ENCODE peak calls at places on chromosome 22, in eight cellular contexts. One of them, this sample, is unnamed.
A peak's percentile ranks its signal among the peaks of the same experiment; 100 is the strongest.

GRCh38 chr22:46649176-46650077 is 29.2 kb downstream of the GRAMD4 start:
- DNase-seq in HepG2: no peak
- DNase-seq in HCT116: no peak
- DNase-seq in GM23248: peak; percentile 43
- DNase-seq in hepatocyte: no peak
- DNase-seq in neuronal stem cell: no peak
- DNase-seq in fibroblast of lung: no peak
- DNase-seq in IMR-90: peak; percentile 71
- DNase-seq in this sample: no peak

GRCh38 chr22:38467904-38468760 is at the start of gene KDELR3:
- DNase-seq in GM23248: peak; percentile 95
- DNase-seq in hepatocyte: peak; percentile 92
- DNase-seq in IMR-90: peak; percentile 71
- DNase-seq in HepG2: no peak
- DNase-seq in neuronal stem cell: no peak
- DNase-seq in fibroblast of lung: peak; percentile 76
- DNase-seq in HCT116: peak; percentile 15
- DNase-seq in this sample: no peak

GRCh38 chr22:19122752-19123492 is 710 bp upstream of the DGCR2 start:
- DNase-seq in HepG2: no peak
- DNase-seq in HCT116: no peak
- DNase-seq in fibroblast of lung: peak; percentile 17
- DNase-seq in IMR-90: peak; percentile 5
- DNase-seq in neuronal stem cell: no peak
- DNase-seq in hepatocyte: peak; percentile 63
- DNase-seq in GM23248: peak; percentile 30
- DNase-seq in this sample: no peak

GRCh38 chr22:25383278-25383820 is 163.9 kb downstream of the CRYBB2 start:
- DNase-seq in neuronal stem cell: no peak
- DNase-seq in HepG2: no peak
- DNase-seq in fibroblast of lung: no peak
- DNase-seq in HCT116: no peak
- DNase-seq in hepatocyte: no peak
- DNase-seq in GM23248: no peak
- DNase-seq in IMR-90: no peak
- DNase-seq in this sample: no peak

GRCh38 chr22:31734512-31734911 is 15.4 kb downstream of the PRR14L start:
- DNase-seq in GM23248: peak; percentile 81
- DNase-seq in fibroblast of lung: peak; percentile 84
- DNase-seq in neuronal stem cell: no peak
- DNase-seq in IMR-90: peak; percentile 85
- DNase-seq in HCT116: no peak
- DNase-seq in hepatocyte: no peak
- DNase-seq in HepG2: peak; percentile 29
- DNase-seq in this sample: no peak

GRCh38 chr22:39174498-39175120 is 22.1 kb upstream of the CBX7 start:
- DNase-seq in GM23248: peak; percentile 79
- DNase-seq in HCT116: peak; percentile 23
- DNase-seq in neuronal stem cell: peak; percentile 99
- DNase-seq in fibroblast of lung: peak; percentile 83
- DNase-seq in HepG2: peak; percentile 93
- DNase-seq in IMR-90: peak; percentile 89
- DNase-seq in hepatocyte: peak; percentile 90
- DNase-seq in this sample: peak; percentile 63

GRCh38 chr22:16601437-16602223 is 9.0 kb upstream of the CCT8L2 start:
- DNase-seq in HepG2: no peak
- DNase-seq in fibroblast of lung: no peak
- DNase-seq in IMR-90: no peak
- DNase-seq in neuronal stem cell: no peak
- DNase-seq in GM23248: peak; percentile 2
- DNase-seq in HCT116: no peak
- DNase-seq in hepatocyte: no peak
- DNase-seq in this sample: peak; percentile 74

GRCh38 chr22:48884786-48885185 is 942.9 kb downstream of the BRD1 start:
- DNase-seq in hepatocyte: no peak
- DNase-seq in fibroblast of lung: no peak
- DNase-seq in HepG2: no peak
- DNase-seq in HCT116: no peak
- DNase-seq in neuronal stem cell: no peak
- DNase-seq in GM23248: no peak
- DNase-seq in IMR-90: no peak
- DNase-seq in this sample: no peak

GRCh38 chr22:17774206-17774927 is at the start of gene BID:
- DNase-seq in IMR-90: peak; percentile 17
- DNase-seq in GM23248: peak; percentile 71
- DNase-seq in fibroblast of lung: peak; percentile 30
- DNase-seq in HCT116: no peak
- DNase-seq in neuronal stem cell: no peak
- DNase-seq in HepG2: no peak
- DNase-seq in hepatocyte: peak; percentile 63
- DNase-seq in this sample: peak; percentile 55

GRCh38 chr22:17318817-17319216 is 50.4 kb upstream of the CECR2 start:
- DNase-seq in HCT116: no peak
- DNase-seq in GM23248: no peak
- DNase-seq in HepG2: no peak
- DNase-seq in neuronal stem cell: no peak
- DNase-seq in fibroblast of lung: no peak
- DNase-seq in IMR-90: no peak
- DNase-seq in hepatocyte: no peak
- DNase-seq in this sample: no peak

GRCh38 chr22:44182591-44183588 is 2.2 kb downstream of the PARVG start:
- DNase-seq in GM23248: no peak
- DNase-seq in IMR-90: no peak
- DNase-seq in HCT116: no peak
- DNase-seq in neuronal stem cell: no peak
- DNase-seq in HepG2: no peak
- DNase-seq in fibroblast of lung: no peak
- DNase-seq in hepatocyte: no peak
- DNase-seq in this sample: peak; percentile 66

GRCh38 chr22:47107431-47107830 is 345.0 kb downstream of the TBC1D22A start:
- DNase-seq in fibroblast of lung: peak; percentile 85
- DNase-seq in HCT116: peak; percentile 51
- DNase-seq in neuronal stem cell: no peak
- DNase-seq in GM23248: peak; percentile 92
- DNase-seq in hepatocyte: no peak
- DNase-seq in IMR-90: peak; percentile 88
- DNase-seq in HepG2: no peak
- DNase-seq in this sample: no peak

GRCh38 chr22:48494968-48495750 is 1332.5 kb downstream of the BRD1 start:
- DNase-seq in IMR-90: no peak
- DNase-seq in HepG2: no peak
- DNase-seq in neuronal stem cell: no peak
- DNase-seq in hepatocyte: no peak
- DNase-seq in HCT116: no peak
- DNase-seq in GM23248: no peak
- DNase-seq in fibroblast of lung: no peak
- DNase-seq in this sample: no peak

GRCh38 chr22:48500481-48501230 is 1327.0 kb downstream of the BRD1 start:
- DNase-seq in IMR-90: no peak
- DNase-seq in HCT116: no peak
- DNase-seq in HepG2: no peak
- DNase-seq in fibroblast of lung: peak; percentile 95
- DNase-seq in neuronal stem cell: no peak
- DNase-seq in GM23248: peak; percentile 16
- DNase-seq in hepatocyte: peak; percentile 34
- DNase-seq in this sample: no peak

GRCh38 chr22:17402304-17402703 is 33.0 kb downstream of the CECR2 start:
- DNase-seq in hepatocyte: no peak
- DNase-seq in HepG2: no peak
- DNase-seq in IMR-90: no peak
- DNase-seq in neuronal stem cell: no peak
- DNase-seq in HCT116: no peak
- DNase-seq in GM23248: no peak
- DNase-seq in fibroblast of lung: no peak
- DNase-seq in this sample: no peak

GRCh38 chr22:32754413-32755041 is 47.0 kb upstream of the TIMP3 start:
- DNase-seq in HCT116: no peak
- DNase-seq in fibroblast of lung: peak; percentile 50
- DNase-seq in HepG2: peak; percentile 83
- DNase-seq in IMR-90: peak; percentile 65
- DNase-seq in neuronal stem cell: no peak
- DNase-seq in GM23248: peak; percentile 70
- DNase-seq in hepatocyte: peak; percentile 79
- DNase-seq in this sample: no peak

GRCh38 chr22:47056776-47057470 is 294.5 kb downstream of the TBC1D22A start:
- DNase-seq in HepG2: no peak
- DNase-seq in fibroblast of lung: no peak
- DNase-seq in neuronal stem cell: no peak
- DNase-seq in GM23248: no peak
- DNase-seq in IMR-90: no peak
- DNase-seq in hepatocyte: no peak
- DNase-seq in HCT116: no peak
- DNase-seq in this sample: no peak

GRCh38 chr22:20151276-20151588 is 377 bp upstream of the CCDC188 start:
- DNase-seq in fibroblast of lung: no peak
- DNase-seq in hepatocyte: no peak
- DNase-seq in neuronal stem cell: no peak
- DNase-seq in HepG2: no peak
- DNase-seq in GM23248: no peak
- DNase-seq in IMR-90: no peak
- DNase-seq in HCT116: no peak
- DNase-seq in this sample: no peak

GRCh38 chr22:20150381-20151275 is at the start of gene CCDC188:
- DNase-seq in IMR-90: no peak
- DNase-seq in GM23248: no peak
- DNase-seq in HepG2: no peak
- DNase-seq in hepatocyte: no peak
- DNase-seq in HCT116: no peak
- DNase-seq in fibroblast of lung: no peak
- DNase-seq in neuronal stem cell: no peak
- DNase-seq in this sample: no peak

GRCh38 chr22:20147286-20147988 is 3.4 kb downstream of the CCDC188 start:
- DNase-seq in HCT116: no peak
- DNase-seq in fibroblast of lung: no peak
- DNase-seq in HepG2: no peak
- DNase-seq in GM23248: no peak
- DNase-seq in neuronal stem cell: no peak
- DNase-seq in IMR-90: no peak
- DNase-seq in hepatocyte: no peak
- DNase-seq in this sample: no peak

GRCh38 chr22:20148414-20148813 is 2.4 kb downstream of the CCDC188 start:
- DNase-seq in IMR-90: no peak
- DNase-seq in neuronal stem cell: no peak
- DNase-seq in GM23248: no peak
- DNase-seq in hepatocyte: no peak
- DNase-seq in fibroblast of lung: no peak
- DNase-seq in HepG2: no peak
- DNase-seq in HCT116: no peak
- DNase-seq in this sample: no peak

GRCh38 chr22:20149257-20150250 is 1.3 kb downstream of the CCDC188 start:
- DNase-seq in HCT116: no peak
- DNase-seq in neuronal stem cell: no peak
- DNase-seq in IMR-90: no peak
- DNase-seq in hepatocyte: no peak
- DNase-seq in GM23248: no peak
- DNase-seq in fibroblast of lung: no peak
- DNase-seq in HepG2: no peak
- DNase-seq in this sample: no peak
- H3K4me1 ChIP-seq in HCT116: no peaks in the 10 kb centered on the region
- H3K4me1 ChIP-seq in neuronal stem cell: peaks cover 11% of the 10 kb centered on the region
- H3K4me1 ChIP-seq in IMR-90: peaks cover 8% of the 10 kb centered on the region
- H3K4me1 ChIP-seq in hepatocyte: no peaks in the 10 kb centered on the region
- H3K4me1 ChIP-seq in GM23248: no peaks in the 10 kb centered on the region
- H3K4me1 ChIP-seq in fibroblast of lung: no peaks in the 10 kb centered on the region
- H3K4me1 ChIP-seq in HepG2: peaks cover 12% of the 10 kb centered on the region
- H3K4me1 ChIP-seq in this sample: no peaks in the 10 kb centered on the region

DNA sequence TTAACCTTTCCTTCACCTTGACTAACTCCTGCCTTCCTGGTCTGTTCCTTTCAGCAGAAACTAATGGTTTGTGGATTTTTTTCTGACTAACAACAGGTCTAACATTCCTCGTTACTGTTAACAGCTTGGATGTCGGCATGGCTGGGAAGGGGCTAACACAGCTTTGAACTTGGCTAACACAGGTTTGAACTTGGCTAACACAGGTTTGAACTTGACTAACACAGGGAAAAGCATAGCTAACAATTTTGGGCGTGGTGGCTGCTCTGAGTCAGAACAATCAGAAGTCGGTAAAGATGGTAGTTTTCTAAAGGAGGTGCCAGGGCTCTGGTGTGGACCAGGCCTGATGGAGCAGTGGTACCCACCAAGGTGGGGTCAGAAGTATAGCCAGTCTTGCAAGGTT is 16.1 kb downstream of the MIAT start:
- DNase-seq in IMR-90: no peak
- DNase-seq in hepatocyte: peak; percentile 29
- DNase-seq in HepG2: no peak
- DNase-seq in neuronal stem cell: no peak
- DNase-seq in GM23248: peak; percentile 81
- DNase-seq in fibroblast of lung: peak; percentile 58
- DNase-seq in HCT116: no peak
- DNase-seq in this sample: no peak
- H2AFZ ChIP-seq in IMR-90: peak overlapping the region; percentile 93
- H2AFZ ChIP-seq in hepatocyte: peak overlapping the region; percentile 15
- H2AFZ ChIP-seq in HepG2: no peak overlapping the region
- H2AFZ ChIP-seq in neuronal stem cell: no peak overlapping the region
- H2AFZ ChIP-seq in GM23248: peak overlapping the region; percentile 71
- H2AFZ ChIP-seq in fibroblast of lung: no peak overlapping the region
- H2AFZ ChIP-seq in HCT116: no peak overlapping the region
- H2AFZ ChIP-seq in this sample: peak overlapping the region; percentile 88

GRCh38 chr22:30263883-30264282 is 2.8 kb downstream of the OSM start:
- DNase-seq in HepG2: no peak
- DNase-seq in neuronal stem cell: no peak
- DNase-seq in IMR-90: no peak
- DNase-seq in fibroblast of lung: no peak
- DNase-seq in HCT116: no peak
- DNase-seq in GM23248: no peak
- DNase-seq in hepatocyte: no peak
- DNase-seq in this sample: peak; percentile 40
- H3K4me2 ChIP-seq in HepG2: peak overlapping the region; percentile 80
- H3K4me2 ChIP-seq in neuronal stem cell: no peak overlapping the region
- H3K4me2 ChIP-seq in IMR-90: no peak overlapping the region
- H3K4me2 ChIP-seq in fibroblast of lung: no peak overlapping the region
- H3K4me2 ChIP-seq in HCT116: no peak overlapping the region
- H3K4me2 ChIP-seq in GM23248: no peak overlapping the region
- H3K4me2 ChIP-seq in hepatocyte: no peak overlapping the region
- H3K4me2 ChIP-seq in this sample: peak overlapping the region; percentile 99

GRCh38 chr22:21628386-21629261 is 1.2 kb downstream of the YDJC start:
- DNase-seq in HepG2: no peak
- DNase-seq in GM23248: no peak
- DNase-seq in HCT116: no peak
- DNase-seq in fibroblast of lung: no peak
- DNase-seq in IMR-90: no peak
- DNase-seq in neuronal stem cell: no peak
- DNase-seq in hepatocyte: no peak
- DNase-seq in this sample: no peak
- H3K4me1 ChIP-seq in HepG2: peaks cover 32% of the 10 kb centered on the region
- H3K4me1 ChIP-seq in GM23248: no peaks in the 10 kb centered on the region
- H3K4me1 ChIP-seq in HCT116: peaks cover 9% of the 10 kb centered on the region
- H3K4me1 ChIP-seq in fibroblast of lung: no peaks in the 10 kb centered on the region
- H3K4me1 ChIP-seq in IMR-90: peaks cover 6% of the 10 kb centered on the region
- H3K4me1 ChIP-seq in neuronal stem cell: peaks cover 7% of the 10 kb centered on the region
- H3K4me1 ChIP-seq in hepatocyte: peaks cover 2% of the 10 kb centered on the region
- H3K4me1 ChIP-seq in this sample: peaks cover 60% of the 10 kb centered on the region

GRCh38 chr22:43042101-43042780 is 27.3 kb upstream of the PACSIN2 start:
- DNase-seq in GM23248: no peak
- DNase-seq in fibroblast of lung: peak; percentile 37
- DNase-seq in IMR-90: peak; percentile 24
- DNase-seq in neuronal stem cell: no peak
- DNase-seq in HepG2: no peak
- DNase-seq in hepatocyte: no peak
- DNase-seq in HCT116: no peak
- DNase-seq in this sample: no peak
- H2AFZ ChIP-seq in GM23248: no peak overlapping the region
- H2AFZ ChIP-seq in fibroblast of lung: no peak overlapping the region
- H2AFZ ChIP-seq in IMR-90: peak overlapping the region; percentile 43
- H2AFZ ChIP-seq in neuronal stem cell: no peak overlapping the region
- H2AFZ ChIP-seq in HepG2: no peak overlapping the region
- H2AFZ ChIP-seq in hepatocyte: no peak overlapping the region
- H2AFZ ChIP-seq in HCT116: no peak overlapping the region
- H2AFZ ChIP-seq in this sample: no peak overlapping the region

GRCh38 chr22:37299969-37300509 is 17.7 kb downstream of the CYTH4 start:
- DNase-seq in hepatocyte: no peak
- DNase-seq in HepG2: no peak
- DNase-seq in fibroblast of lung: no peak
- DNase-seq in neuronal stem cell: no peak
- DNase-seq in HCT116: no peak
- DNase-seq in IMR-90: no peak
- DNase-seq in GM23248: no peak
- DNase-seq in this sample: no peak
- H3K4me2 ChIP-seq in hepatocyte: no peak overlapping the region
- H3K4me2 ChIP-seq in HepG2: no peak overlapping the region
- H3K4me2 ChIP-seq in fibroblast of lung: no peak overlapping the region
- H3K4me2 ChIP-seq in neuronal stem cell: no peak overlapping the region
- H3K4me2 ChIP-seq in HCT116: no peak overlapping the region
- H3K4me2 ChIP-seq in IMR-90: no peak overlapping the region
- H3K4me2 ChIP-seq in GM23248: no peak overlapping the region
- H3K4me2 ChIP-seq in this sample: no peak overlapping the region

This sample was measured in DND-41.